ENCODE peak calls at places on chromosomes 1 and 21, in six cellular contexts. B is AG10803; X is activated T-helper 9 cell treated with anti-CD3 and anti-CD28 coated beads, Interleukin-2, amount 50 U/mL, for 16 hours; T is hypothalamus; O is heart right ventricle; L is left cardiac atrium. S is an unnamed sample.

GRCh38 chr1:4005431-4005830 is 105.4 kb upstream of the C1orf174 start:
- DNase-seq in X (no peak), B (no peak), T (no peak), L (no peak), O (no peak), S (no peak)

GRCh38 chr21:22575165-22575584 is 1577.0 kb downstream of the NCAM2 start:
- DNase-seq in X (no peak), B (no peak), O (no peak), L (no peak), T (no peak), S (no peak)

GRCh38 chr1:150820710-150821521 is 12.9 kb upstream of the CTSK start:
- DNase-seq in O (no peak), B (no peak), T (no peak), L (no peak), X (no peak), S (peak; percentile 4)

GRCh38 chr1:180003026-180003695 is 48.6 kb downstream of the CEP350 start:
- DNase-seq in B (no peak), T (no peak), L (no peak), O (no peak), X (no peak), S (no peak)

GRCh38 chr1:193031431-193031830 is 27.7 kb downstream of the UCHL5 start:
- DNase-seq in O (no peak), L (no peak), T (no peak), X (no peak), B (peak; percentile 21), S (peak; percentile 45)

GRCh38 chr1:25844485-25845337 is 14.5 kb downstream of the AUNIP start:
- DNase-seq in B (no peak), X (no peak), L (no peak), O (no peak), T (no peak), S (no peak)

GRCh38 chr21:44428281-44428942 is 26.9 kb upstream of the LRRC3 start:
- DNase-seq in T (no peak), L (no peak), X (peak; percentile 30), B (no peak), O (no peak), S (no peak)

GRCh38 chr21:39837861-39838359 is 29.3 kb upstream of the PCP4 start:
- DNase-seq in X (no peak), T (no peak), L (no peak), O (no peak), B (no peak), S (no peak)

GRCh38 chr1:242205622-242206489 is 207.0 kb upstream of the MAP1LC3C start:
- DNase-seq in T (no peak), L (no peak), B (peak; percentile 2), X (no peak), O (no peak), S (no peak)

GRCh38 chr1:245363821-245364220 is 209.0 kb downstream of the KIF26B start:
- DNase-seq in X (no peak), O (no peak), T (no peak), L (no peak), B (no peak), S (no peak)

GRCh38 chr1:94617957-94618739 is 76.6 kb upstream of the F3 start:
- DNase-seq in X (no peak), B (no peak), T (no peak), L (no peak), O (no peak), S (no peak)

GRCh38 chr1:214332950-214333798 is 52.2 kb downstream of the SMYD2 start:
- DNase-seq in B (peak; percentile 61), L (peak; percentile 57), T (no peak), O (peak; percentile 44), X (peak; percentile 5), S (peak; percentile 72)

S was measured in fibroblast of the aortic adventitia.